ENCODE peak calls at places on chromosomes 4 and X, in ten cellular contexts. R is AG10803; U is GM04503; P is body of pancreas; D is astrocyte of the cerebellum; Y is HCT116; M is stimulated activated CD4-positive, alpha-beta T cell treated with anti-CD3 and anti-CD28 coated beads, TNF-alpha, amount 100 ng/mL, for 4 hours; V is T-helper 1 cell; F is activated CD4-positive, alpha-beta T cell treated with anti-CD3 and anti-CD28 coated beads, Interleukin-2, amount 50 U/mL, for 4 hours; X is BE2C. T is an unnamed sample.

GRCh38 chrX:22097295-22097694 is 65.2 kb downstream of the PHEX start:
- DNase-seq in R (peak; percentile 72), U (no peak), P (no peak), D (no peak), Y (no peak), M (no peak), V (no peak), F (no peak), X (no peak), T (no peak)

GRCh38 chrX:46561931-46562721 is 11.4 kb upstream of the CHST7 start:
- DNase-seq in R (no peak), U (no peak), P (peak; percentile 21), D (no peak), Y (no peak), M (no peak), V (no peak), F (no peak), X (no peak), T (peak; percentile 51)

GRCh38 chr4:138334346-138335016 is 92.3 kb upstream of the SLC7A11 start:
- DNase-seq in R (no peak), U (no peak), P (peak; percentile 65), D (no peak), Y (no peak), M (no peak), V (no peak), F (no peak), X (no peak), T (no peak)

GRCh38 chr4:165668694-165669093 is 204.3 kb upstream of the TLL1 start:
- DNase-seq in R (peak; percentile 1), U (no peak), P (no peak), D (no peak), Y (no peak), M (no peak), V (no peak), F (no peak), X (no peak), T (no peak)

GRCh38 chr4:98682719-98683118 is 24.3 kb upstream of the TSPAN5 start:
- DNase-seq in R (peak; percentile 68), U (peak; percentile 43), P (no peak), D (no peak), Y (no peak), M (no peak), V (no peak), F (no peak), X (no peak), T (no peak)

GRCh38 chr4:124060261-124060918 is 652.1 kb downstream of the ANKRD50 start:
- DNase-seq in R (peak; percentile 85), U (peak; percentile 36), P (peak; percentile 22), D (peak; percentile 77), Y (no peak), M (no peak), V (no peak), F (no peak), X (no peak), T (no peak)

GRCh38 chr4:87365348-87365747 is 25.6 kb downstream of the HSD17B11 start:
- DNase-seq in R (no peak), U (no peak), P (no peak), D (no peak), Y (no peak), M (no peak), V (no peak), F (no peak), X (no peak), T (no peak)

GRCh38 chr4:24752140-24752539 is 43.2 kb upstream of the SOD3 start:
- DNase-seq in R (no peak), U (no peak), P (no peak), D (no peak), Y (no peak), M (no peak), V (no peak), F (no peak), X (no peak), T (no peak)

GRCh38 chr4:41256131-41256739 is 493 bp upstream of the UCHL1 start:
- DNase-seq in R (peak; percentile 50), U (no peak), P (no peak), D (no peak), Y (no peak), M (no peak), V (no peak), F (no peak), X (no peak), T (no peak)

GRCh38 chr4:25938251-25939186 is 24.5 kb downstream of the SMIM20 start:
- DNase-seq in R (peak; percentile 82), U (peak; percentile 73), P (no peak), D (no peak), Y (no peak), M (no peak), V (no peak), F (no peak), X (no peak), T (peak; percentile 14)

GRCh38 chr4:110533940-110534339 is 58.0 kb downstream of the ENPEP start:
- DNase-seq in R (peak; percentile 96), U (peak; percentile 93), P (no peak), D (peak; percentile 95), Y (peak; percentile 72), M (no peak), V (no peak), F (no peak), X (no peak), T (no peak)

GRCh38 chr4:1903035-1903434 is 31.8 kb downstream of the NSD2 start:
- DNase-seq in R (no peak), U (no peak), P (no peak), D (no peak), Y (no peak), M (no peak), V (no peak), F (no peak), X (no peak), T (no peak)

GRCh38 chr4:158667651-158668198 is 4.0 kb downstream of the C4orf46 start:
- DNase-seq in R (peak; percentile 45), U (no peak), P (no peak), D (no peak), Y (no peak), M (no peak), V (no peak), F (no peak), X (peak; percentile 55), T (no peak)

GRCh38 chr4:152399246-152399645 is 136.6 kb downstream of the FBXW7 start:
- DNase-seq in R (no peak), U (no peak), P (no peak), D (no peak), Y (no peak), M (no peak), V (no peak), F (no peak), X (no peak), T (no peak)

GRCh38 chr4:159305129-159305528 is 202.2 kb downstream of the RAPGEF2 start:
- DNase-seq in R (no peak), U (no peak), P (no peak), D (no peak), Y (no peak), M (no peak), V (no peak), F (no peak), X (no peak), T (no peak)

GRCh38 chrX:16586371-16587112 is 63.4 kb upstream of the S100G start:
- DNase-seq in R (no peak), U (no peak), P (no peak), D (no peak), Y (no peak), M (no peak), V (no peak), F (no peak), X (no peak), T (no peak)

GRCh38 chr4:2449511-2450392 is 19.2 kb upstream of the RNF4 start:
- DNase-seq in R (no peak), U (no peak), P (no peak), D (no peak), Y (no peak), M (no peak), V (no peak), F (no peak), X (no peak), T (no peak)

GRCh38 chr4:26459054-26459755 is 31.1 kb downstream of the CCKAR start:
- DNase-seq in R (peak; percentile 79), U (peak; percentile 17), P (no peak), D (peak; percentile 58), Y (peak; percentile 61), M (no peak), V (no peak), F (no peak), X (no peak), T (no peak)

GRCh38 chrX:123648028-123648810 is 84.6 kb downstream of the THOC2 start:
- DNase-seq in R (peak; percentile 1), U (no peak), P (no peak), D (peak; percentile 49), Y (no peak), M (no peak), V (no peak), F (peak; percentile 0), X (no peak), T (no peak)

GRCh38 chr4:166312166-166312565 is 439.1 kb downstream of the TLL1 start:
- DNase-seq in R (no peak), U (no peak), P (no peak), D (no peak), Y (no peak), M (no peak), V (no peak), F (no peak), X (no peak), T (no peak)

GRCh38 chr4:4837921-4838601 is 21.4 kb upstream of the MSX1 start:
- DNase-seq in R (no peak), U (no peak), P (no peak), D (no peak), Y (no peak), M (no peak), V (no peak), F (no peak), X (no peak), T (no peak)

GRCh38 chr4:81676552-81676951 is 204.8 kb upstream of the RASGEF1B start:
- DNase-seq in R (no peak), U (no peak), P (no peak), D (no peak), Y (no peak), M (no peak), V (no peak), F (no peak), X (no peak), T (no peak)

GRCh38 chrX:50618788-50619558 is 148.3 kb upstream of the DGKK start:
- DNase-seq in R (no peak), U (no peak), P (no peak), D (no peak), Y (no peak), M (no peak), V (no peak), F (no peak), X (no peak), T (no peak)

GRCh38 chrX:140918398-140919043 is 83.9 kb upstream of the SPANXB1 start:
- DNase-seq in R (peak; percentile 59), U (peak; percentile 30), P (peak; percentile 54), D (peak; percentile 22), Y (peak; percentile 10), M (no peak), V (no peak), F (no peak), X (peak; percentile 37), T (no peak)

GRCh38 chrX:3815896-3816664 is 102.6 kb upstream of the PRKX start:
- DNase-seq in R (peak; percentile 17), U (no peak), P (peak; percentile 66), D (no peak), Y (peak; percentile 23), M (peak; percentile 2), V (peak; percentile 11), F (peak; percentile 2), X (peak; percentile 55), T (no peak)

GRCh38 chr4:182863501-182863900 is 53.7 kb downstream of the DCTD start:
- DNase-seq in R (no peak), U (no peak), P (no peak), D (no peak), Y (no peak), M (no peak), V (no peak), F (no peak), X (no peak), T (no peak)

GRCh38 chr4:2051086-2051485 is 8.0 kb upstream of the NAT8L start:
- DNase-seq in R (no peak), U (no peak), P (no peak), D (no peak), Y (no peak), M (no peak), V (no peak), F (no peak), X (no peak), T (no peak)

GRCh38 chr4:99808260-99808857 is 8.3 kb upstream of the DAPP1 start:
- DNase-seq in R (peak; percentile 6), U (no peak), P (peak; percentile 64), D (peak; percentile 6), Y (peak; percentile 63), M (peak; percentile 57), V (peak; percentile 48), F (peak; percentile 65), X (peak; percentile 59), T (peak; percentile 75)

T was measured in stimulated activated effector memory CD8-positive, alpha-beta T cell treated with anti-CD3 and anti-CD28 coated beads, Interleukin-12 subunit alpha, Interleukin-12 subunit beta, amount 100 ng/mL, for 72 hours.